ENCODE peak calls at places on chromosome 12, in seven cellular contexts. One of them, this sample, is unnamed.

GRCh38 chr12:48988030-48988649 is 10.0 kb downstream of the WNT1 start:
- DNase-seq in choroid plexus epithelial cell: peak; percentile 52
- DNase-seq in naive B cell: peak; percentile 56
- DNase-seq in stimulated activated naive CD8-positive, alpha-beta T cell treated with anti-CD3 and anti-CD28 coated beads, Interleukin-15, Interleukin-2, amounts not matched to agents 100 U/mL and 50 U/mL, for 24 hours: peak; percentile 87
- DNase-seq in GM04504: no peak
- DNase-seq in HTR-8/SVneo: peak; percentile 78
- DNase-seq in foreskin keratinocyte: no peak
- DNase-seq in this sample: no peak

GRCh38 chr12:93722757-93723567 is 45.8 kb downstream of the CRADD start:
- DNase-seq in choroid plexus epithelial cell: no peak
- DNase-seq in naive B cell: no peak
- DNase-seq in stimulated activated naive CD8-positive, alpha-beta T cell treated with anti-CD3 and anti-CD28 coated beads, Interleukin-15, Interleukin-2, amounts not matched to agents 100 U/mL and 50 U/mL, for 24 hours: no peak
- DNase-seq in GM04504: no peak
- DNase-seq in HTR-8/SVneo: no peak
- DNase-seq in foreskin keratinocyte: no peak
- DNase-seq in this sample: no peak

GRCh38 chr12:93762059-93762719 is 85.0 kb downstream of the CRADD start:
- DNase-seq in choroid plexus epithelial cell: peak; percentile 45
- DNase-seq in naive B cell: no peak
- DNase-seq in stimulated activated naive CD8-positive, alpha-beta T cell treated with anti-CD3 and anti-CD28 coated beads, Interleukin-15, Interleukin-2, amounts not matched to agents 100 U/mL and 50 U/mL, for 24 hours: no peak
- DNase-seq in GM04504: no peak
- DNase-seq in HTR-8/SVneo: no peak
- DNase-seq in foreskin keratinocyte: no peak
- DNase-seq in this sample: no peak

GRCh38 chr12:80222261-80222660 is 122.9 kb downstream of the OTOGL start:
- DNase-seq in choroid plexus epithelial cell: peak; percentile 14
- DNase-seq in naive B cell: no peak
- DNase-seq in stimulated activated naive CD8-positive, alpha-beta T cell treated with anti-CD3 and anti-CD28 coated beads, Interleukin-15, Interleukin-2, amounts not matched to agents 100 U/mL and 50 U/mL, for 24 hours: no peak
- DNase-seq in GM04504: no peak
- DNase-seq in HTR-8/SVneo: no peak
- DNase-seq in foreskin keratinocyte: no peak
- DNase-seq in this sample: no peak

GRCh38 chr12:109250523-109250922 is 58.6 kb downstream of the FOXN4 start:
- DNase-seq in choroid plexus epithelial cell: peak; percentile 14
- DNase-seq in naive B cell: no peak
- DNase-seq in stimulated activated naive CD8-positive, alpha-beta T cell treated with anti-CD3 and anti-CD28 coated beads, Interleukin-15, Interleukin-2, amounts not matched to agents 100 U/mL and 50 U/mL, for 24 hours: no peak
- DNase-seq in GM04504: no peak
- DNase-seq in HTR-8/SVneo: no peak
- DNase-seq in foreskin keratinocyte: no peak
- DNase-seq in this sample: no peak

GRCh38 chr12:4201333-4202105 is 72.0 kb upstream of the CCND2 start:
- DNase-seq in choroid plexus epithelial cell: no peak
- DNase-seq in naive B cell: peak; percentile 68
- DNase-seq in stimulated activated naive CD8-positive, alpha-beta T cell treated with anti-CD3 and anti-CD28 coated beads, Interleukin-15, Interleukin-2, amounts not matched to agents 100 U/mL and 50 U/mL, for 24 hours: no peak
- DNase-seq in GM04504: no peak
- DNase-seq in HTR-8/SVneo: no peak
- DNase-seq in foreskin keratinocyte: no peak
- DNase-seq in this sample: no peak

GRCh38 chr12:12804011-12804410 is 9.1 kb upstream of the DDX47 start:
- DNase-seq in choroid plexus epithelial cell: peak; percentile 51
- DNase-seq in naive B cell: no peak
- DNase-seq in stimulated activated naive CD8-positive, alpha-beta T cell treated with anti-CD3 and anti-CD28 coated beads, Interleukin-15, Interleukin-2, amounts not matched to agents 100 U/mL and 50 U/mL, for 24 hours: no peak
- DNase-seq in GM04504: no peak
- DNase-seq in HTR-8/SVneo: no peak
- DNase-seq in foreskin keratinocyte: peak; percentile 76
- DNase-seq in this sample: no peak

GRCh38 chr12:28583771-28584261 is 393.6 kb downstream of the CCDC91 start:
- DNase-seq in choroid plexus epithelial cell: peak; percentile 75
- DNase-seq in naive B cell: no peak
- DNase-seq in stimulated activated naive CD8-positive, alpha-beta T cell treated with anti-CD3 and anti-CD28 coated beads, Interleukin-15, Interleukin-2, amounts not matched to agents 100 U/mL and 50 U/mL, for 24 hours: no peak
- DNase-seq in GM04504: peak; percentile 33
- DNase-seq in HTR-8/SVneo: peak; percentile 21
- DNase-seq in foreskin keratinocyte: peak; percentile 35
- DNase-seq in this sample: no peak

GRCh38 chr12:54204316-54204715 is 15.5 kb upstream of the SMUG1 start:
- DNase-seq in choroid plexus epithelial cell: no peak
- DNase-seq in naive B cell: no peak
- DNase-seq in stimulated activated naive CD8-positive, alpha-beta T cell treated with anti-CD3 and anti-CD28 coated beads, Interleukin-15, Interleukin-2, amounts not matched to agents 100 U/mL and 50 U/mL, for 24 hours: no peak
- DNase-seq in GM04504: no peak
- DNase-seq in HTR-8/SVneo: no peak
- DNase-seq in foreskin keratinocyte: no peak
- DNase-seq in this sample: no peak

GRCh38 chr12:2450553-2450952 is 344.2 kb upstream of the FKBP4 start:
- DNase-seq in choroid plexus epithelial cell: no peak
- DNase-seq in naive B cell: no peak
- DNase-seq in stimulated activated naive CD8-positive, alpha-beta T cell treated with anti-CD3 and anti-CD28 coated beads, Interleukin-15, Interleukin-2, amounts not matched to agents 100 U/mL and 50 U/mL, for 24 hours: no peak
- DNase-seq in GM04504: no peak
- DNase-seq in HTR-8/SVneo: no peak
- DNase-seq in foreskin keratinocyte: no peak
- DNase-seq in this sample: no peak

GRCh38 chr12:23564454-23564853 is 385.0 kb downstream of the SOX5 start:
- DNase-seq in choroid plexus epithelial cell: no peak
- DNase-seq in naive B cell: no peak
- DNase-seq in stimulated activated naive CD8-positive, alpha-beta T cell treated with anti-CD3 and anti-CD28 coated beads, Interleukin-15, Interleukin-2, amounts not matched to agents 100 U/mL and 50 U/mL, for 24 hours: no peak
- DNase-seq in GM04504: no peak
- DNase-seq in HTR-8/SVneo: no peak
- DNase-seq in foreskin keratinocyte: peak; percentile 26
- DNase-seq in this sample: no peak

GRCh38 chr12:6850796-6851152 is 312 bp downstream of the CDCA3 start:
- DNase-seq in choroid plexus epithelial cell: no peak
- DNase-seq in naive B cell: no peak
- DNase-seq in stimulated activated naive CD8-positive, alpha-beta T cell treated with anti-CD3 and anti-CD28 coated beads, Interleukin-15, Interleukin-2, amounts not matched to agents 100 U/mL and 50 U/mL, for 24 hours: no peak
- DNase-seq in GM04504: no peak
- DNase-seq in HTR-8/SVneo: no peak
- DNase-seq in foreskin keratinocyte: no peak
- DNase-seq in this sample: no peak

GRCh38 chr12:132730353-132730752 is 19.7 kb downstream of the PGAM5 start:
- DNase-seq in choroid plexus epithelial cell: no peak
- DNase-seq in naive B cell: no peak
- DNase-seq in stimulated activated naive CD8-positive, alpha-beta T cell treated with anti-CD3 and anti-CD28 coated beads, Interleukin-15, Interleukin-2, amounts not matched to agents 100 U/mL and 50 U/mL, for 24 hours: no peak
- DNase-seq in GM04504: no peak
- DNase-seq in HTR-8/SVneo: no peak
- DNase-seq in foreskin keratinocyte: no peak
- DNase-seq in this sample: no peak

This sample was measured in amniotic stem cell.